ENCODE peak calls at places on chromosomes 13 and 19, in nine cellular contexts. O, T, G, B, A, I, W, D and L are unnamed samples.

GRCh38 chr19:3243851-3244700 is 19.6 kb downstream of the CELF5 start:
- DNase-seq in W (no peak), B (no peak), A (peak), T (no peak), G (no peak), I (no peak), O (peak), D (peak), L (peak)

GRCh38 chr13:36919206-36919832 is 719 bp downstream of the SMAD9 start:
- DNase-seq in O (no peak), I (no peak), G (peak), T (peak), A (peak), W (no peak), D (no peak), B (no peak), L (peak)

GRCh38 chr13:42107006-42107405 is 58.6 kb downstream of the DGKH start:
- DNase-seq in T (no peak), G (no peak), I (no peak), D (no peak), W (no peak), B (no peak), A (no peak), O (no peak), L (no peak)

GRCh38 chr13:39942901-39943273 is 287.4 kb downstream of the COG6 start:
- DNase-seq in A (peak), W (no peak), G (peak), D (peak), T (peak), O (peak), B (no peak), I (peak), L (peak)

GRCh38 chr19:27647423-27647822 is 1565.5 kb downstream of the UQCRFS1 start:
- DNase-seq in W (no peak), D (no peak), B (no peak), I (no peak), A (no peak), O (no peak), T (no peak), G (no peak), L (no peak)

GRCh38 chr19:41995959-41996797 is 2.1 kb upstream of the ATP1A3 start:
- DNase-seq in T (no peak), I (no peak), D (no peak), B (no peak), W (no peak), G (no peak), A (no peak), O (no peak), L (no peak)

GRCh38 chr13:93023929-93024328 is 202.7 kb upstream of the GPC6 start:
- DNase-seq in W (no peak), D (no peak), O (no peak), T (no peak), B (no peak), G (no peak), I (no peak), A (no peak), L (no peak)

GRCh38 chr13:95564948-95565347 is 12.4 kb downstream of the CLDN10 start:
- DNase-seq in I (no peak), G (peak), A (peak), B (no peak), D (peak), W (no peak), T (no peak), O (no peak), L (no peak)

GRCh38 chr19:13847900-13848677 is 28.8 kb upstream of the NANOS3 start:
- DNase-seq in B (no peak), G (no peak), D (no peak), T (no peak), I (no peak), A (no peak), O (no peak), W (no peak), L (no peak)

GRCh38 chr19:6271251-6271650 is 8.5 kb downstream of the MLLT1 start:
- DNase-seq in A (peak), W (no peak), G (no peak), O (no peak), D (no peak), T (no peak), B (no peak), I (no peak), L (no peak)

GRCh38 chr19:18282021-18282787 is 782 bp upstream of the JUND start:
- DNase-seq in A (no peak), W (no peak), B (peak), G (no peak), T (no peak), O (no peak), I (no peak), D (no peak), L (no peak)

GRCh38 chr19:35253316-35254286 is 4.8 kb downstream of the LSR start:
- DNase-seq in G (no peak), I (no peak), T (no peak), W (no peak), D (no peak), B (no peak), O (no peak), A (no peak), L (no peak)

GRCh38 chr19:49801966-49802661 is 11.0 kb downstream of the FUZ start:
- DNase-seq in I (no peak), G (no peak), A (peak), W (no peak), D (peak), O (no peak), B (no peak), T (peak), L (peak)

GRCh38 chr13:69324109-69324886 is 783.3 kb upstream of the ATXN8OS start:
- DNase-seq in W (no peak), A (no peak), D (no peak), B (no peak), T (no peak), I (no peak), G (no peak), O (no peak), L (no peak)

GRCh38 chr19:10316229-10317044 is 622 bp upstream of the FDX2 start:
- DNase-seq in O (no peak), G (no peak), B (no peak), I (no peak), W (no peak), D (no peak), A (no peak), T (no peak), L (no peak)

GRCh38 chr19:5011476-5012238 is 42.7 kb downstream of the KDM4B start:
- DNase-seq in G (no peak), O (no peak), D (no peak), W (no peak), T (no peak), I (no peak), A (no peak), B (no peak), L (no peak)

GRCh38 chr19:8973501-8974091 is 36.6 kb downstream of the MUC16 start:
- DNase-seq in I (no peak), O (no peak), W (no peak), A (no peak), T (no peak), D (no peak), G (peak), B (no peak), L (no peak)

GRCh38 chr13:84574851-84575250 is 692.6 kb upstream of the SLITRK1 start:
- DNase-seq in T (no peak), A (peak), D (no peak), W (no peak), O (no peak), I (no peak), G (peak), B (no peak), L (no peak)

GRCh38 chr13:54965881-54966280 is 1937.3 kb downstream of the OLFM4 start:
- DNase-seq in T (no peak), B (no peak), A (no peak), W (no peak), O (no peak), G (peak), I (no peak), D (peak), L (no peak)

GRCh38 chr19:49165111-49165750 is 7.6 kb downstream of the TRPM4 start:
- DNase-seq in T (no peak), B (no peak), G (no peak), D (no peak), A (no peak), O (no peak), I (no peak), W (no peak), L (no peak)

GRCh38 chr19:9644472-9644871 is 23.4 kb upstream of the ZNF561 start:
- DNase-seq in G (no peak), O (no peak), T (no peak), I (no peak), D (no peak), W (no peak), B (no peak), A (no peak), L (no peak)

GRCh38 chr19:1266818-1267440 is 2.2 kb upstream of the CIRBP start:
- DNase-seq in O (peak), W (no peak), D (no peak), I (peak), T (peak), B (no peak), G (no peak), A (no peak), L (no peak)

GRCh38 chr19:45311640-45312039 is 11.0 kb downstream of the CKM start:
- DNase-seq in G (no peak), B (no peak), O (no peak), A (peak), D (no peak), W (no peak), I (no peak), T (no peak), L (no peak)